ENCODE peak calls at places on chromosomes 13 and 19, in ten cellular contexts. J is GM23338, U is Panc1, O is HepG2, Y is suprapubic skin, S is prostate gland, X is breast epithelium, I is transverse colon, K is stomach, H is H1. Q is an unnamed sample.

GRCh38 chr13:34942732-34943674 is 933 bp downstream of the NBEA start:
- DNase-seq in U (no peak), J (peak; percentile 78), Y (peak; percentile 49), I (peak; percentile 37), O (no peak), H (no peak), K (peak; percentile 44), S (peak; percentile 44), X (no peak), Q (peak; percentile 77)

GRCh38 chr13:67416047-67416925 is 186.2 kb upstream of the PCDH9 start:
- DNase-seq in S (no peak), O (peak; percentile 4), U (peak; percentile 4), X (no peak), K (peak; percentile 29), J (peak; percentile 82), I (no peak), Y (no peak), H (peak; percentile 38), Q (no peak)

GRCh38 chr19:18789883-18790565 is 1.1 kb downstream of the COMP start:
- DNase-seq in Y (no peak), X (no peak), K (no peak), O (no peak), H (peak; percentile 27), J (peak; percentile 84), I (no peak), U (no peak), S (no peak), Q (peak; percentile 74)

GRCh38 chr19:29680447-29680846 is 15.2 kb downstream of the PLEKHF1 start:
- DNase-seq in Y (peak; percentile 66), I (peak; percentile 72), J (no peak), K (peak; percentile 62), S (no peak), H (no peak), X (no peak), O (no peak), U (no peak), Q (peak; percentile 97)

GRCh38 chr19:50044922-50045321 is 19.1 kb downstream of the ZNF473 start:
- DNase-seq in K (no peak), Y (no peak), S (no peak), H (no peak), X (no peak), I (no peak), J (no peak), O (no peak), U (no peak), Q (no peak)

GRCh38 chr13:45102136-45102802 is 18.0 kb upstream of the GTF2F2 start:
- DNase-seq in H (no peak), Y (no peak), J (no peak), K (no peak), U (no peak), I (no peak), X (no peak), O (no peak), S (no peak), Q (no peak)

GRCh38 chr19:2952953-2953481 is 8.2 kb upstream of the ZNF77 start:
- DNase-seq in U (no peak), S (peak; percentile 92), J (no peak), H (no peak), Y (no peak), O (peak; percentile 37), I (peak; percentile 82), X (peak; percentile 83), K (peak; percentile 85), Q (no peak)

GRCh38 chr19:42143341-42144234 is 11.3 kb upstream of the POU2F2 start:
- DNase-seq in U (no peak), I (no peak), K (no peak), O (no peak), Y (no peak), S (no peak), H (no peak), X (no peak), J (peak; percentile 87), Q (no peak)

GRCh38 chr13:52455677-52456041 is 381 bp downstream of the CKAP2 start:
- DNase-seq in H (no peak), Y (peak; percentile 81), S (peak; percentile 61), J (peak; percentile 94), U (peak; percentile 20), X (no peak), O (peak; percentile 73), I (peak; percentile 77), K (peak; percentile 65), Q (peak; percentile 94)

GRCh38 chr13:75219479-75220237 is 262.3 kb downstream of the TBC1D4 start:
- DNase-seq in Y (peak; percentile 79), I (peak; percentile 80), H (peak; percentile 38), U (no peak), S (peak; percentile 67), O (peak; percentile 25), X (peak; percentile 44), J (peak; percentile 88), K (peak; percentile 82), Q (peak; percentile 93)

GRCh38 chr13:53341144-53341510 is 312.5 kb downstream of the OLFM4 start:
- DNase-seq in Y (no peak), J (peak; percentile 10), I (no peak), K (no peak), U (no peak), X (no peak), S (no peak), O (no peak), H (no peak), Q (no peak)

GRCh38 chr13:21344662-21345176 is 114.4 kb downstream of the ZDHHC20 start:
- DNase-seq in J (no peak), O (no peak), Y (no peak), K (no peak), S (no peak), U (no peak), H (no peak), I (no peak), X (no peak), Q (no peak)

DNA sequence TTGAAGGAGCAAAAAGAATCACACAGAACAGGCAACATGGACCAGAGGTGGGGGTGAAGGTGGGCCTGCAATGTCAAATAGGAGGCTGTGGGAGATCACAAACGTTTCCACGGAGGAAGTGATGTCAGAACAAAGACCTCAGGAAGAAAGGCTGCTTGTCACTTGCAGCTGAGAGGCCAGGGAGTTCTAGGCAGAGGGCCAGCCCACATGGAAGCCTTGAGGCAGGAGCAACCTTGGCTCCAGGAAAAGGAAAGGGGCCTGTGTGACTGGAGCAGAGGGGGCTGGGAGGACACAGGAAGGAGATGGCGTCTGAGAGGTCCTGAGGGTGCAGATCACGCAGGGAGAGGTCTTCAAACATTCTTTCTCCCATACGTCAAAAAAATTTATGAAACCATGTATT is 16.3 kb downstream of the ZNF160 start:
- DNase-seq in O (no peak), I (no peak), S (no peak), K (no peak), Y (no peak), H (no peak), J (no peak), U (no peak), X (peak; percentile 37), Q (peak; percentile 85)
- H3K36me3 ChIP-seq in O (peaks cover 32% of the 10 kb centered on the region), I (peaks cover 60% of the 10 kb centered on the region), S (peaks cover 5% of the 10 kb centered on the region), K (peaks cover 100% of the 10 kb centered on the region), Y (peaks cover 91% of the 10 kb centered on the region), H (peaks cover 27% of the 10 kb centered on the region), J (peaks cover 16% of the 10 kb centered on the region), U (peaks cover 11% of the 10 kb centered on the region), X (no peaks in the 10 kb centered on the region), Q (peaks cover 68% of the 10 kb centered on the region)

DNA sequence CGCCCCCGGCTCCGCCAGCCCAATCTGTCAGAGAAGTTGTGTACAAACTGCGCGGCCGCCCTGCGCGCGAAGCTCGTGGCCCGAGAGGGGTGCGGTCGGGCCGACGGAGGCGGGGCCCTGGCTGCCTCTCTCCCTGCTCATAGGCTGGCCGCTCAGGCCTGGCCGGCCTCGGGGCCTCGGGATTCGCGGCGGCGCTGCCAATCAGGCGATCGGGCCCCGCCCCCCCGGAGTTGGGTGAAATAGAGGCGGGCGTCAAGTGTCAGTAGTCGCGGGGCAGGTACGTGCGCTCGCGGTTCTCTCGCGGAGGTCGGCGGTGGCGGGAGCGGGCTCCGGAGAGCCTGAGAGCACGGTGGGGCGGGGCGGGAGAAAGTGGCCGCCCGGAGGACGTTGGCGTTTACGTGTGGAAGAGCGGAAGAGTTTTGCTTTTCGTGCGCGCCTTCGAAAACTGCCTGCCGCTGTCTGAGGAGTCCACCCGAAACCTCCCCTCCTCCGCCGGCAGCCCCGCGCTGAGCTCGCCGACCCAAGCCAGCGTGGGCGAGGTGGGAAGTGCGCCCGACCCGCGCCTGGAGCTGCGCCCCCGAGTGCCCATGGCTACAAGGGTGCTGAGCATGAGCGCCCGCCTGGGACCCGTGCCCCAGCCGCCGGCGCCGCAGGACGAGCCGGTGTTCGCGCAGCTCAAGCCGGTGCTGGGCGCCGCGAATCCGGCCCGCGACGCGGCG is at the start of gene KLF5:
- DNase-seq in O (peak; percentile 85), K (peak; percentile 99), U (no peak), Y (peak; percentile 97), J (peak; percentile 97), I (peak; percentile 98), S (peak; percentile 99), X (peak; percentile 96), H (peak; percentile 73), Q (peak; percentile 98)
- TF ChIP-seq POLR2AphosphoS5 in O (peak; percentile 46), K (peak; percentile 81), U (no peak), Y (peak; percentile 54), J (peak; percentile 70), I (peak; percentile 100), S (peak; percentile 98), X (peak; percentile 86), H (no peak), Q (peak; percentile 79)

DNA sequence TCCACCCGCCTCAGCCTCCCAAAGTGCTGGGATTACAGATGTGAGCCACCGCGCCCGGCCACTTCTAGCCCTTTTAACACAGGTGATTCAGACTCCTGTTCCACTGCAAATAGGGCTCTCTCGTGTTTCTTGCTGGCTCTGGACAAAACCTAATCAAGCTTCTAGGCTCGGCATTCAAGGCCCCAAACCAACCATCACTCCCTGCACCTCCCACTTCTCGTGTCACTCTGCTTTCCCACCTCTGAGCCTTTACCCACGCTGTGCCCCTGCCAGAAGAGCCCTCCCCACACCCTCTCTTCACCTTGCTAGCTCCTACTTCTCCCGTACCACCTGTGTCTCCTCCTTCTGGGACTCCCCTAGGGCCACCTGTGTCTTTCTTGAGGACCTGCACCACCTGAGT is 19.8 kb downstream of the KANK2 start:
- DNase-seq in K (no peak), I (no peak), H (no peak), Y (no peak), O (no peak), U (no peak), X (no peak), S (no peak), J (no peak), Q (no peak)
- H3K36me3 ChIP-seq in K (peaks cover 63% of the 10 kb centered on the region), I (peaks cover 9% of the 10 kb centered on the region), H (peaks cover 4% of the 10 kb centered on the region), Y (peaks cover 56% of the 10 kb centered on the region), O (peaks cover 20% of the 10 kb centered on the region), U (peaks cover 5% of the 10 kb centered on the region), X (peaks cover 4% of the 10 kb centered on the region), S (peaks cover 11% of the 10 kb centered on the region), J (peaks cover 5% of the 10 kb centered on the region), Q (peaks cover 6% of the 10 kb centered on the region)

DNA sequence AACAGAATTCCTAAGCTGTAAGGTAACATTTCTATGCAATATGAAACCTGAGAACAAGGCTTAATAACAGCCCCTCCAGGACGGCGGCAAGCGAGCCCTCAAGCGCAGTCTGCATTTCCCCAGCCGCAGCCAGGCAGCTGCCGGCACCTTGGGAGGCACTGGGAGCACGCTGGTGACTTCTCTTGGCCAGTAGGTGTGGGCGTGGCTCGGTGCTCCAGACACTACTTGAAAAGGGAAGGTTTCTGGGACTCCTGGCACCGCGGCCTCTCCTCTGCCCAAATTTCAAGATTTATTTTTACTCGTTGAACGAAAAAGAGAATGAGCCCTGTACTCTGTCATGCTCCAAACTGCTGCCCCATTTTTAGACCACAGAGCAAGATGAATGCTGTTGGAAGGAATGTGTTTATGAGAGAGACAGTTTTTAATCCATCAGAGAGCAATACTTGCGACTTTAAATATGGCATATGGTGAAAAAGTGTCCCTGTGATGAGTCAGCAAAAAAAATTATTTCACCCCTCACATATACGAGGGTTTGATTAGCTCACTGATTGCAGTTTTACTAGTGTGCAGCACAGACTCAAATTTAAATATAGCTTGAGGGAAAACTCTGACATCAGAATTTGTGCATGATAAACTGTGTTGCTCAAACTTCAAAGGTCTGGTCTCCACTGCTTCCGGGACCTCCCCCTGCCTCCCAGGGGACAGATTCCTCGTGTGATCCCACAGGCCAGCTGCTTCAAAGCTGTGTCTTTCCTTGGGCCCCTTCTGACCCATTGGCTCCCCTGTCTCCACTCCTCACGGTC is 81.3 kb downstream of the COL4A2 start:
- DNase-seq in J (peak; percentile 33), Y (no peak), H (no peak), I (peak; percentile 52), U (no peak), O (no peak), S (peak; percentile 39), K (no peak), X (peak; percentile 50), Q (no peak)
- TF ChIP-seq POLR2AphosphoS5 in J (no peak), Y (no peak), H (no peak), I (peak; percentile 79), U (no peak), O (no peak), S (peak; percentile 45), K (peak; percentile 28), X (no peak), Q (no peak)